ENCODE peak calls at places on chromosome 11, in four cellular contexts. I is neural crest cell; D is activated naive CD4-positive, alpha-beta T cell treated with anti-CD3 and anti-CD28 coated beads, Interleukin-2, amount 10 ng/mL, durations not matched to agents 7 days and 5 days; S is colonic mucosa. Q is an unnamed sample.

GRCh38 chr11:114284021-114284420 is 12.2 kb upstream of the NNMT start:
- DNase-seq in D (no peak), S (no peak), I (no peak), Q (peak)

GRCh38 chr11:76209956-76210885 is 3.9 kb upstream of the WNT11 start:
- DNase-seq in D (peak), I (peak), S (peak), Q (peak)

GRCh38 chr11:45026835-45027234 is 76.2 kb upstream of the TP53I11 start:
- DNase-seq in D (no peak), I (no peak), S (no peak), Q (no peak)

GRCh38 chr11:43923327-43924111 is 18.9 kb upstream of the C11orf96 start:
- DNase-seq in D (no peak), I (no peak), S (no peak), Q (no peak)

GRCh38 chr11:9893474-9893873 is 229.6 kb downstream of the SWAP70 start:
- DNase-seq in D (no peak), S (no peak), I (no peak), Q (no peak)

GRCh38 chr11:69510471-69511357 is 29.3 kb downstream of the LINC01488 start:
- DNase-seq in D (no peak), S (no peak), I (no peak), Q (no peak)

GRCh38 chr11:112734207-112734606 is 227.0 kb upstream of the NCAM1 start:
- DNase-seq in I (peak), D (peak), S (no peak), Q (no peak)

GRCh38 chr11:35105319-35106063 is 33.5 kb upstream of the CD44 start:
- DNase-seq in I (no peak), D (no peak), S (no peak), Q (no peak)

GRCh38 chr11:79077684-79078379 is 363.0 kb downstream of the TENM4 start:
- DNase-seq in I (no peak), D (no peak), S (no peak), Q (no peak)

GRCh38 chr11:125305346-125305745 is 140.8 kb downstream of the PKNOX2 start:
- DNase-seq in D (no peak), S (no peak), I (no peak), Q (no peak)

GRCh38 chr11:123086315-123086714 is 24.4 kb upstream of the HSPA8 start:
- DNase-seq in I (no peak), D (peak), S (no peak), Q (no peak)